ENCODE peak calls at places on chromosomes 11 and 22, in five cellular contexts. One of them, this sample, is unnamed.

GRCh38 chr22:28950567-28951411 is 67.4 kb downstream of the ZNRF3 start:
- DNase-seq in PC-3: no peak
- DNase-seq in Peyer's patch: no peak
- DNase-seq in fibroblast of lung: no peak
- DNase-seq in cardiac muscle cell: no peak
- DNase-seq in this sample: no peak

GRCh38 chr22:44848791-44849410 is 96.5 kb downstream of the ARHGAP8 start:
- DNase-seq in cardiac muscle cell: no peak
- DNase-seq in fibroblast of lung: no peak
- DNase-seq in Peyer's patch: peak; percentile 43
- DNase-seq in PC-3: no peak
- DNase-seq in this sample: no peak

GRCh38 chr11:130415719-130416536 is 12.5 kb downstream of the ADAMTS8 start:
- DNase-seq in cardiac muscle cell: no peak
- DNase-seq in PC-3: no peak
- DNase-seq in fibroblast of lung: peak; percentile 32
- DNase-seq in Peyer's patch: no peak
- DNase-seq in this sample: no peak

GRCh38 chr11:5297671-5298070 is 4.1 kb downstream of the OR51B4 start:
- DNase-seq in PC-3: no peak
- DNase-seq in cardiac muscle cell: peak; percentile 47
- DNase-seq in Peyer's patch: no peak
- DNase-seq in fibroblast of lung: peak; percentile 13
- DNase-seq in this sample: no peak

GRCh38 chr11:118529584-118530175 is 1.3 kb upstream of the TMEM25 start:
- DNase-seq in fibroblast of lung: no peak
- DNase-seq in PC-3: no peak
- DNase-seq in Peyer's patch: peak; percentile 64
- DNase-seq in cardiac muscle cell: no peak
- DNase-seq in this sample: no peak

GRCh38 chr11:76822406-76822805 is 38.3 kb upstream of the ACER3 start:
- DNase-seq in cardiac muscle cell: no peak
- DNase-seq in PC-3: no peak
- DNase-seq in Peyer's patch: no peak
- DNase-seq in fibroblast of lung: no peak
- DNase-seq in this sample: no peak

GRCh38 chr11:117134431-117134830 is 9.7 kb upstream of the PAFAH1B2 start:
- DNase-seq in Peyer's patch: no peak
- DNase-seq in PC-3: no peak
- DNase-seq in fibroblast of lung: no peak
- DNase-seq in cardiac muscle cell: no peak
- DNase-seq in this sample: no peak

GRCh38 chr11:119134389-119134978 is 13.1 kb downstream of the HINFP start:
- DNase-seq in fibroblast of lung: no peak
- DNase-seq in PC-3: peak; percentile 47
- DNase-seq in Peyer's patch: no peak
- DNase-seq in cardiac muscle cell: no peak
- DNase-seq in this sample: no peak

GRCh38 chr11:3014314-3014938 is 22.3 kb upstream of the NAP1L4 start:
- DNase-seq in cardiac muscle cell: no peak
- DNase-seq in PC-3: no peak
- DNase-seq in fibroblast of lung: no peak
- DNase-seq in Peyer's patch: no peak
- DNase-seq in this sample: no peak

GRCh38 chr11:57778318-57779037 is 16.9 kb downstream of the CTNND1 start:
- DNase-seq in Peyer's patch: peak; percentile 89
- DNase-seq in fibroblast of lung: peak; percentile 99
- DNase-seq in PC-3: peak; percentile 99
- DNase-seq in cardiac muscle cell: peak; percentile 100
- DNase-seq in this sample: peak; percentile 87

GRCh38 chr11:79291948-79292347 is 148.9 kb downstream of the TENM4 start:
- DNase-seq in Peyer's patch: no peak
- DNase-seq in fibroblast of lung: no peak
- DNase-seq in cardiac muscle cell: no peak
- DNase-seq in PC-3: no peak
- DNase-seq in this sample: no peak

GRCh38 chr22:48717883-48718817 is 1109.5 kb downstream of the BRD1 start:
- DNase-seq in PC-3: no peak
- DNase-seq in cardiac muscle cell: no peak
- DNase-seq in fibroblast of lung: no peak
- DNase-seq in Peyer's patch: peak; percentile 38
- DNase-seq in this sample: no peak

GRCh38 chr22:49692499-49693225 is 135.0 kb downstream of the BRD1 start:
- DNase-seq in Peyer's patch: no peak
- DNase-seq in fibroblast of lung: no peak
- DNase-seq in PC-3: no peak
- DNase-seq in cardiac muscle cell: no peak
- DNase-seq in this sample: no peak

GRCh38 chr11:61294717-61295595 is at the start of gene VWCE:
- DNase-seq in Peyer's patch: peak; percentile 73
- DNase-seq in fibroblast of lung: peak; percentile 49
- DNase-seq in cardiac muscle cell: peak; percentile 64
- DNase-seq in PC-3: peak; percentile 55
- DNase-seq in this sample: no peak

GRCh38 chr11:119340335-119341221 is at the start of gene C1QTNF5:
- DNase-seq in PC-3: no peak
- DNase-seq in fibroblast of lung: peak; percentile 71
- DNase-seq in cardiac muscle cell: peak; percentile 93
- DNase-seq in Peyer's patch: peak; percentile 71
- DNase-seq in this sample: no peak

GRCh38 chr11:10272132-10272531 is 21.9 kb downstream of the SBF2 start:
- DNase-seq in fibroblast of lung: no peak
- DNase-seq in Peyer's patch: no peak
- DNase-seq in PC-3: peak; percentile 11
- DNase-seq in cardiac muscle cell: no peak
- DNase-seq in this sample: no peak

GRCh38 chr11:30487200-30487898 is 98.8 kb downstream of the MPPED2 start:
- DNase-seq in Peyer's patch: no peak
- DNase-seq in cardiac muscle cell: peak; percentile 1
- DNase-seq in fibroblast of lung: no peak
- DNase-seq in PC-3: no peak
- DNase-seq in this sample: no peak

GRCh38 chr11:11620966-11621880 is 582 bp downstream of the GALNT18 start:
- DNase-seq in cardiac muscle cell: no peak
- DNase-seq in Peyer's patch: no peak
- DNase-seq in PC-3: peak; percentile 31
- DNase-seq in fibroblast of lung: peak; percentile 34
- DNase-seq in this sample: no peak

GRCh38 chr22:19515654-19516377 is 8.4 kb downstream of the CLDN5 start:
- DNase-seq in PC-3: no peak
- DNase-seq in Peyer's patch: no peak
- DNase-seq in fibroblast of lung: no peak
- DNase-seq in cardiac muscle cell: no peak
- DNase-seq in this sample: no peak

GRCh38 chr22:50247748-50248147 is 2.9 kb upstream of the TUBGCP6 start:
- DNase-seq in cardiac muscle cell: peak; percentile 81
- DNase-seq in fibroblast of lung: peak; percentile 67
- DNase-seq in PC-3: peak; percentile 34
- DNase-seq in Peyer's patch: peak; percentile 75
- DNase-seq in this sample: no peak

GRCh38 chr11:72781313-72782080 is 12.3 kb downstream of the STARD10 start:
- DNase-seq in fibroblast of lung: no peak
- DNase-seq in PC-3: peak; percentile 28
- DNase-seq in cardiac muscle cell: peak; percentile 9
- DNase-seq in Peyer's patch: peak; percentile 83
- DNase-seq in this sample: no peak

GRCh38 chr11:65334696-65335295 is 1.1 kb downstream of the DPF2 start:
- DNase-seq in fibroblast of lung: peak; percentile 18
- DNase-seq in PC-3: no peak
- DNase-seq in cardiac muscle cell: no peak
- DNase-seq in Peyer's patch: no peak
- DNase-seq in this sample: no peak

GRCh38 chr22:37801946-37802309 is 5.8 kb upstream of the GCAT start:
- DNase-seq in PC-3: no peak
- DNase-seq in Peyer's patch: peak; percentile 63
- DNase-seq in fibroblast of lung: no peak
- DNase-seq in cardiac muscle cell: no peak
- DNase-seq in this sample: no peak

GRCh38 chr11:70364745-70365535 is 33.4 kb upstream of the CTTN start:
- DNase-seq in fibroblast of lung: no peak
- DNase-seq in Peyer's patch: no peak
- DNase-seq in PC-3: no peak
- DNase-seq in cardiac muscle cell: no peak
- DNase-seq in this sample: no peak

GRCh38 chr22:31089101-31090100 is 8.3 kb downstream of the SMTN start:
- DNase-seq in cardiac muscle cell: peak; percentile 65
- DNase-seq in PC-3: no peak
- DNase-seq in Peyer's patch: peak; percentile 68
- DNase-seq in fibroblast of lung: no peak
- DNase-seq in this sample: no peak

GRCh38 chr11:13603661-13604060 is 64.8 kb upstream of the FAR1 start:
- DNase-seq in cardiac muscle cell: no peak
- DNase-seq in Peyer's patch: no peak
- DNase-seq in PC-3: no peak
- DNase-seq in fibroblast of lung: no peak
- DNase-seq in this sample: no peak

GRCh38 chr11:117931971-117932370 is 2.8 kb upstream of the TMPRSS13 start:
- DNase-seq in PC-3: no peak
- DNase-seq in fibroblast of lung: no peak
- DNase-seq in Peyer's patch: peak; percentile 21
- DNase-seq in cardiac muscle cell: no peak
- DNase-seq in this sample: no peak

GRCh38 chr11:60165538-60165937 is 17.3 kb downstream of the MS4A6A start:
- DNase-seq in Peyer's patch: no peak
- DNase-seq in PC-3: peak; percentile 35
- DNase-seq in fibroblast of lung: no peak
- DNase-seq in cardiac muscle cell: no peak
- DNase-seq in this sample: no peak

GRCh38 chr11:40338739-40339138 is 1120.7 kb downstream of the LRRC4C start:
- DNase-seq in PC-3: peak; percentile 31
- DNase-seq in cardiac muscle cell: peak; percentile 21
- DNase-seq in fibroblast of lung: peak; percentile 74
- DNase-seq in Peyer's patch: no peak
- DNase-seq in this sample: peak; percentile 31

GRCh38 chr22:23067691-23068090 is 2.6 kb upstream of the GNAZ start:
- DNase-seq in fibroblast of lung: no peak
- DNase-seq in PC-3: peak; percentile 20
- DNase-seq in cardiac muscle cell: no peak
- DNase-seq in Peyer's patch: no peak
- DNase-seq in this sample: no peak

GRCh38 chr11:118621071-118621815 is 13.8 kb downstream of the PHLDB1 start:
- DNase-seq in PC-3: peak; percentile 90
- DNase-seq in fibroblast of lung: peak; percentile 91
- DNase-seq in cardiac muscle cell: peak; percentile 94
- DNase-seq in Peyer's patch: peak; percentile 80
- DNase-seq in this sample: no peak

GRCh38 chr22:45804986-45805325 is 133.3 kb downstream of the ATXN10 start:
- DNase-seq in PC-3: peak; percentile 92
- DNase-seq in fibroblast of lung: peak; percentile 99
- DNase-seq in Peyer's patch: no peak
- DNase-seq in cardiac muscle cell: peak; percentile 96
- DNase-seq in this sample: peak; percentile 96

GRCh38 chr11:112863304-112863703 is 97.9 kb upstream of the NCAM1 start:
- DNase-seq in PC-3: no peak
- DNase-seq in fibroblast of lung: no peak
- DNase-seq in cardiac muscle cell: no peak
- DNase-seq in Peyer's patch: no peak
- DNase-seq in this sample: no peak

GRCh38 chr11:61164610-61165424 is 3.6 kb upstream of the VPS37C start:
- DNase-seq in Peyer's patch: no peak
- DNase-seq in cardiac muscle cell: no peak
- DNase-seq in fibroblast of lung: no peak
- DNase-seq in PC-3: no peak
- DNase-seq in this sample: no peak

GRCh38 chr11:22930816-22931594 is 70.7 kb upstream of the CCDC179 start:
- DNase-seq in cardiac muscle cell: no peak
- DNase-seq in PC-3: no peak
- DNase-seq in Peyer's patch: no peak
- DNase-seq in fibroblast of lung: peak; percentile 0
- DNase-seq in this sample: no peak

GRCh38 chr11:112339566-112339965 is 78.9 kb upstream of the PLET1 start:
- DNase-seq in Peyer's patch: no peak
- DNase-seq in PC-3: no peak
- DNase-seq in fibroblast of lung: no peak
- DNase-seq in cardiac muscle cell: no peak
- DNase-seq in this sample: no peak

GRCh38 chr22:25354456-25354855 is 135.0 kb downstream of the CRYBB2 start:
- DNase-seq in fibroblast of lung: no peak
- DNase-seq in cardiac muscle cell: no peak
- DNase-seq in Peyer's patch: peak; percentile 30
- DNase-seq in PC-3: no peak
- DNase-seq in this sample: no peak
- H3K36me3 ChIP-seq in fibroblast of lung: peaks cover 8% of the 10 kb centered on the region
- H3K36me3 ChIP-seq in cardiac muscle cell: peaks cover 9% of the 10 kb centered on the region
- H3K36me3 ChIP-seq in Peyer's patch: peaks cover 89% of the 10 kb centered on the region
- H3K36me3 ChIP-seq in PC-3: peaks cover 14% of the 10 kb centered on the region
- H3K36me3 ChIP-seq in this sample: peaks cover 28% of the 10 kb centered on the region

GRCh38 chr11:114738954-114739353 is 60.6 kb downstream of the NXPE2 start:
- DNase-seq in Peyer's patch: no peak
- DNase-seq in cardiac muscle cell: peak; percentile 60
- DNase-seq in fibroblast of lung: peak; percentile 39
- DNase-seq in PC-3: peak; percentile 71
- DNase-seq in this sample: no peak
- TF ChIP-seq CTCF in Peyer's patch: no peak
- TF ChIP-seq CTCF in cardiac muscle cell: peak; percentile 79
- TF ChIP-seq CTCF in fibroblast of lung: peak; percentile 69
- TF ChIP-seq CTCF in PC-3: peak; percentile 72
- TF ChIP-seq CTCF in this sample: peak; percentile 81

GRCh38 chr11:100573911-100574513 is 113.1 kb upstream of the ARHGAP42 start:
- DNase-seq in Peyer's patch: no peak
- DNase-seq in fibroblast of lung: no peak
- DNase-seq in PC-3: no peak
- DNase-seq in cardiac muscle cell: no peak
- DNase-seq in this sample: no peak
- H3K4me3 ChIP-seq in Peyer's patch: no peak overlapping the region
- H3K4me3 ChIP-seq in fibroblast of lung: no peak overlapping the region
- H3K4me3 ChIP-seq in PC-3: no peak overlapping the region
- H3K4me3 ChIP-seq in cardiac muscle cell: no peak overlapping the region
- H3K4me3 ChIP-seq in this sample: no peak overlapping the region

GRCh38 chr11:68418671-68419070 is 41.9 kb upstream of the PPP6R3 start:
- DNase-seq in fibroblast of lung: no peak
- DNase-seq in Peyer's patch: no peak
- DNase-seq in cardiac muscle cell: no peak
- DNase-seq in PC-3: no peak
- DNase-seq in this sample: no peak
- H3K36me3 ChIP-seq in fibroblast of lung: peaks cover 2% of the 10 kb centered on the region
- H3K36me3 ChIP-seq in Peyer's patch: peaks cover 70% of the 10 kb centered on the region
- H3K36me3 ChIP-seq in cardiac muscle cell: peaks cover 24% of the 10 kb centered on the region
- H3K36me3 ChIP-seq in PC-3: peaks cover 28% of the 10 kb centered on the region
- H3K36me3 ChIP-seq in this sample: peaks cover 21% of the 10 kb centered on the region

GRCh38 chr22:43110444-43110926 is at the start of gene BIK:
- DNase-seq in PC-3: peak; percentile 44
- DNase-seq in fibroblast of lung: no peak
- DNase-seq in Peyer's patch: peak; percentile 78
- DNase-seq in cardiac muscle cell: peak; percentile 35
- DNase-seq in this sample: no peak
- TF ChIP-seq CTCF in PC-3: no peak
- TF ChIP-seq CTCF in fibroblast of lung: peak; percentile 14
- TF ChIP-seq CTCF in Peyer's patch: no peak
- TF ChIP-seq CTCF in cardiac muscle cell: peak; percentile 31
- TF ChIP-seq CTCF in this sample: peak; percentile 32

GRCh38 chr11:67273260-67273990 is 7.2 kb downstream of the GRK2 start:
- DNase-seq in PC-3: no peak
- DNase-seq in fibroblast of lung: no peak
- DNase-seq in cardiac muscle cell: no peak
- DNase-seq in Peyer's patch: peak; percentile 47
- DNase-seq in this sample: no peak
- H3K4me3 ChIP-seq in PC-3: no peak overlapping the region
- H3K4me3 ChIP-seq in fibroblast of lung: no peak overlapping the region
- H3K4me3 ChIP-seq in cardiac muscle cell: no peak overlapping the region
- H3K4me3 ChIP-seq in Peyer's patch: peak overlapping the region; percentile 92
- H3K4me3 ChIP-seq in this sample: no peak overlapping the region

GRCh38 chr11:114187173-114187572 is 109.0 kb upstream of the NNMT start:
- DNase-seq in Peyer's patch: no peak
- DNase-seq in fibroblast of lung: no peak
- DNase-seq in cardiac muscle cell: no peak
- DNase-seq in PC-3: no peak
- DNase-seq in this sample: no peak
- H3K36me3 ChIP-seq in Peyer's patch: peaks cover 36% of the 10 kb centered on the region
- H3K36me3 ChIP-seq in fibroblast of lung: no peaks in the 10 kb centered on the region
- H3K36me3 ChIP-seq in cardiac muscle cell: no peaks in the 10 kb centered on the region
- H3K36me3 ChIP-seq in PC-3: no peaks in the 10 kb centered on the region
- H3K36me3 ChIP-seq in this sample: no peaks in the 10 kb centered on the region

This sample was measured in BJ.